ENCODE peak calls at places on chromosomes 16 and 17, in ten cellular contexts. Y is tibial artery, Q is GM12865, K is bronchial epithelial cell, J is WTC11, P is uterus, D is SK-N-SH, R is IMR-90, W is H9, I is dorsolateral prefrontal cortex. N is an unnamed sample.

GRCh38 chr17:33964344-33964979 is 290.6 kb upstream of the CCL2 start:
- DNase-seq in Y (no peak), Q (peak), K (no peak), J (no peak), P (no peak), D (no peak), R (no peak), W (peak), I (no peak), N (no peak)

GRCh38 chr17:76707985-76708807 is 2.6 kb downstream of the MXRA7 start:
- DNase-seq in Y (no peak), Q (no peak), K (no peak), J (peak), P (no peak), D (peak), R (no peak), W (peak), I (peak), N (no peak)

GRCh38 chr17:16286009-16286946 is 67.0 kb downstream of the CENPV start:
- DNase-seq in Y (peak), Q (peak), K (peak), J (no peak), P (peak), D (peak), R (peak), W (peak), I (peak), N (peak)

GRCh38 chr16:86536621-86537020 is 18.4 kb downstream of the MTHFSD start:
- DNase-seq in Y (no peak), Q (no peak), K (no peak), J (no peak), P (no peak), D (no peak), R (no peak), W (no peak), I (no peak), N (no peak)

GRCh38 chr16:50368410-50369132 is at the start of gene BRD7:
- DNase-seq in Y (peak), Q (peak), K (no peak), J (peak), P (peak), D (peak), R (peak), W (peak), I (peak), N (no peak)

GRCh38 chr16:66116163-66116792 is 250.2 kb upstream of the CDH5 start:
- DNase-seq in Y (no peak), Q (no peak), K (peak), J (no peak), P (no peak), D (no peak), R (peak), W (no peak), I (no peak), N (peak)

GRCh38 chr17:48004973-48005372 is 32.6 kb downstream of the COPZ2 start:
- DNase-seq in Y (no peak), Q (no peak), K (no peak), J (no peak), P (no peak), D (no peak), R (no peak), W (no peak), I (no peak), N (no peak)

GRCh38 chr16:85363427-85363826 is 249.7 kb upstream of the GSE1 start:
- DNase-seq in Y (no peak), Q (no peak), K (no peak), J (no peak), P (no peak), D (no peak), R (no peak), W (no peak), I (no peak), N (no peak)

GRCh38 chr17:58305626-58306025 is 23.0 kb downstream of the TSPOAP1 start:
- DNase-seq in Y (no peak), Q (no peak), K (no peak), J (no peak), P (no peak), D (no peak), R (no peak), W (peak), I (no peak), N (no peak)

GRCh38 chr17:4715071-4715749 is 4.8 kb downstream of the ARRB2 start:
- DNase-seq in Y (no peak), Q (no peak), K (no peak), J (no peak), P (no peak), D (no peak), R (no peak), W (no peak), I (no peak), N (no peak)

GRCh38 chr17:76414334-76415295 is 30.2 kb downstream of the SPHK1 start:
- DNase-seq in Y (peak), Q (no peak), K (no peak), J (no peak), P (peak), D (peak), R (peak), W (no peak), I (peak), N (peak)

GRCh38 chr16:31377210-31377903 is 15.8 kb upstream of the ITGAD start:
- DNase-seq in Y (no peak), Q (no peak), K (no peak), J (no peak), P (no peak), D (no peak), R (no peak), W (no peak), I (no peak), N (no peak)

GRCh38 chr16:31876955-31877828 is 3.6 kb downstream of the ZNF267 start:
- DNase-seq in Y (no peak), Q (peak), K (peak), J (no peak), P (no peak), D (no peak), R (peak), W (no peak), I (no peak), N (peak)

GRCh38 chr17:70295329-70295728 is 126.0 kb downstream of the KCNJ2 start:
- DNase-seq in Y (no peak), Q (no peak), K (no peak), J (no peak), P (no peak), D (no peak), R (no peak), W (no peak), I (no peak), N (no peak)

GRCh38 chr16:67672739-67673662 is 6.4 kb downstream of the C16orf86 start:
- DNase-seq in Y (no peak), Q (peak), K (peak), J (peak), P (no peak), D (peak), R (peak), W (peak), I (peak), N (peak)

GRCh38 chr17:67390646-67391480 is 13.8 kb downstream of the PITPNC1 start:
- DNase-seq in Y (peak), Q (peak), K (peak), J (no peak), P (no peak), D (no peak), R (peak), W (no peak), I (peak), N (peak)

GRCh38 chr17:67717192-67717623 is 528 bp upstream of the NOL11 start:
- DNase-seq in Y (no peak), Q (no peak), K (no peak), J (no peak), P (no peak), D (no peak), R (no peak), W (no peak), I (no peak), N (no peak)

GRCh38 chr17:7436556-7437368 is 1.5 kb downstream of the TMEM102 start:
- DNase-seq in Y (peak), Q (peak), K (peak), J (peak), P (peak), D (peak), R (peak), W (peak), I (peak), N (peak)

GRCh38 chr16:49280022-49280741 is 1.5 kb downstream of the CBLN1 start:
- DNase-seq in Y (no peak), Q (no peak), K (no peak), J (peak), P (no peak), D (peak), R (no peak), W (peak), I (no peak), N (no peak)

GRCh38 chr17:8803531-8804416 is 4.6 kb upstream of the MFSD6L start:
- DNase-seq in Y (no peak), Q (peak), K (no peak), J (peak), P (no peak), D (no peak), R (no peak), W (peak), I (no peak), N (no peak)

GRCh38 chr17:21288581-21289017 is 4.1 kb downstream of the MAP2K3 start:
- DNase-seq in Y (no peak), Q (peak), K (peak), J (no peak), P (no peak), D (no peak), R (no peak), W (no peak), I (no peak), N (no peak)
- TF ChIP-seq CTCF in Y (no peak), Q (peak), K (no peak), J (no peak), P (no peak), D (no peak), R (no peak), W (no peak), I (no peak), N (peak)

GRCh38 chr17:80861892-80862291 is 129.7 kb upstream of the CHMP6 start:
- DNase-seq in Y (no peak), Q (no peak), K (peak), J (no peak), P (no peak), D (peak), R (peak), W (peak), I (peak), N (no peak)
- TF ChIP-seq CTCF in Y (peak), Q (no peak), K (peak), J (no peak), P (peak), D (peak), R (peak), W (peak), I (peak), N (peak)

GRCh38 chr17:73325527-73325842 is 13.7 kb upstream of the CDC42EP4 start:
- DNase-seq in Y (peak), Q (no peak), K (no peak), J (no peak), P (peak), D (no peak), R (peak), W (no peak), I (no peak), N (peak)
- TF ChIP-seq CTCF in Y (peak), Q (no peak), K (no peak), J (no peak), P (peak), D (no peak), R (no peak), W (no peak), I (no peak), N (no peak)

DNA sequence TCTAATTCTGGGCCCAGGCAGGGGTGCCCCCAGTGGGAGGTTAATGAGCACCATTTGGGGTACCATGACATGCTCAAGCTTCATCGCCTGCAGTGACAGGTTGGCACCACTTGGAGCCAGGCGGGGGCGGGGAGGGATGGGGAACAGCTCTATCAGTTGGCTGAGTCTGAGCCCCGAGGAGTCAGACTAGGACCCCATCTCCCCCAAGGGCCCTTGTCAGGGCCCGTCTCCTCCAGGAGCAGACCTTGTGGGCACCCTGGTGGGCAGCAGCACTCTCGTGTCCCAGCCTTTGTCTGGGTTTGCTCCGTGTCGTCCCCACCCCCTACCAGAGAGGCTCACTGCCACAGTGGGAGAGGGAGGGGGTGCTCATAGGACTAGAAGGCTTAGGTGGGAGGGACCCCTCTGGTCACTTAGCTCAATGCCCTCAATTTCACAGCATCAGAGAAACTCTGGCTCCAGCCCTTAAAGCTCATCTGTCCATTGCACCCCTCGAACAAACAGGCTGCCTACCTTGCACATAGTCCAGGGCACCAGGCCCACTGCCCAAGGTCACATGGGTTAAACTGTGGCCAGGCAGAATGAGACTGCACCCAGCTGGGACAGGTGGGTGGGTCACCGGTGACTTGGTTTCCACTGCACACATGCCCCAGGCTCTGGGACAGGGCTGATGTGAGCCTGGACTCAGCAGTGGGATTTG is 4.1 kb downstream of the PPP1R9B start:
- DNase-seq in Y (no peak), Q (no peak), K (no peak), J (no peak), P (no peak), D (no peak), R (no peak), W (no peak), I (no peak), N (no peak)
- TF ChIP-seq CTCF in Y (no peak), Q (peak), K (peak), J (no peak), P (no peak), D (peak), R (no peak), W (no peak), I (no peak), N (peak)

GRCh38 chr17:12898110-12898509 is 108.8 kb downstream of the ARHGAP44 start:
- DNase-seq in Y (no peak), Q (no peak), K (no peak), J (no peak), P (no peak), D (no peak), R (no peak), W (no peak), I (no peak), N (no peak)

GRCh38 chr17:12896386-12896785 is 107.1 kb downstream of the ARHGAP44 start:
- DNase-seq in Y (no peak), Q (no peak), K (no peak), J (no peak), P (no peak), D (no peak), R (peak), W (peak), I (no peak), N (no peak)

GRCh38 chr17:12902046-12902445 is 112.7 kb downstream of the ARHGAP44 start:
- DNase-seq in Y (no peak), Q (no peak), K (no peak), J (no peak), P (no peak), D (no peak), R (no peak), W (no peak), I (no peak), N (no peak)

GRCh38 chr17:12899604-12900003 is 110.3 kb downstream of the ARHGAP44 start:
- DNase-seq in Y (no peak), Q (no peak), K (no peak), J (no peak), P (no peak), D (no peak), R (no peak), W (no peak), I (no peak), N (no peak)

DNA sequence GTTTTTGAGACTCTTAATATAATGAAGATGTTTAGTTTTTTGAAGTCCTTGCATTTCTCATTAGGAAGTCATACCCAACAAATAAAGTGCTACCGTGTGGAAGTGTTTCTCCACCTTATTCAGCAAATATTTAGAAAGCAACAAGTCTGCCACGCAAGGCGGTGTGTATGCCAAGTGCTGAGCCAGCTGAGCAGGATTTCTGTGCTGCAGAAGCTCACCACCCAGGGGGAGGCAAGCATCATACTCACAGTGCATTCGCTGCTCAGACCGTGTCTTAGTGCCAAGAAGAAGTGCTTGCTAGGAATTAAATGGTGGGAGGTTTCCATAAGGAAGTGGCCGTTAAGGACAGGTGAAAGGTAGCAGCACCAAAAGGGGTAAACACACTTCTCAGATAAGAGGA is 111.2 kb downstream of the ARHGAP44 start:
- DNase-seq in Y (no peak), Q (no peak), K (no peak), J (no peak), P (no peak), D (no peak), R (no peak), W (no peak), I (no peak), N (no peak)
- TF ChIP-seq CTCF in Y (no peak), Q (no peak), K (no peak), J (no peak), P (no peak), D (no peak), R (no peak), W (no peak), I (no peak), N (no peak)

DNA sequence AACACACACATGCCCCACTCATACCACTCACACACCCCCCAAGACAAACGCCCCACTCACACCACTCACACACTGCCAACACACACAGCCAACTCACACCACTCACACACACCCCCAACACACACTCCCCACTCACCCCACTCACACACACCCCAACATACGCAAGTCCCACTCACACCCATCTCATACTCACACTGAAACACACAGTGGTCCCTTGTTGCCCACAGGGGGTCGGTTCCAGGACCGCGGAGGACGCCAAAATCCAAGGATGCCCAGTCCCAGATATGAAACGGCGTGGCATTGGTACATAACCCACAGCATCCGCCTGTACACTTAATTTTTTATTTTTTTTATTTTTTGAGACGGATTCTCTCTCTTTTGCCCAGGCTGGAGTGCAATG is 20.9 kb downstream of the RNF213 start:
- DNase-seq in Y (no peak), Q (no peak), K (no peak), J (no peak), P (no peak), D (peak), R (no peak), W (no peak), I (no peak), N (no peak)
- TF ChIP-seq CTCF in Y (no peak), Q (no peak), K (no peak), J (no peak), P (no peak), D (no peak), R (no peak), W (no peak), I (no peak), N (no peak)

DNA sequence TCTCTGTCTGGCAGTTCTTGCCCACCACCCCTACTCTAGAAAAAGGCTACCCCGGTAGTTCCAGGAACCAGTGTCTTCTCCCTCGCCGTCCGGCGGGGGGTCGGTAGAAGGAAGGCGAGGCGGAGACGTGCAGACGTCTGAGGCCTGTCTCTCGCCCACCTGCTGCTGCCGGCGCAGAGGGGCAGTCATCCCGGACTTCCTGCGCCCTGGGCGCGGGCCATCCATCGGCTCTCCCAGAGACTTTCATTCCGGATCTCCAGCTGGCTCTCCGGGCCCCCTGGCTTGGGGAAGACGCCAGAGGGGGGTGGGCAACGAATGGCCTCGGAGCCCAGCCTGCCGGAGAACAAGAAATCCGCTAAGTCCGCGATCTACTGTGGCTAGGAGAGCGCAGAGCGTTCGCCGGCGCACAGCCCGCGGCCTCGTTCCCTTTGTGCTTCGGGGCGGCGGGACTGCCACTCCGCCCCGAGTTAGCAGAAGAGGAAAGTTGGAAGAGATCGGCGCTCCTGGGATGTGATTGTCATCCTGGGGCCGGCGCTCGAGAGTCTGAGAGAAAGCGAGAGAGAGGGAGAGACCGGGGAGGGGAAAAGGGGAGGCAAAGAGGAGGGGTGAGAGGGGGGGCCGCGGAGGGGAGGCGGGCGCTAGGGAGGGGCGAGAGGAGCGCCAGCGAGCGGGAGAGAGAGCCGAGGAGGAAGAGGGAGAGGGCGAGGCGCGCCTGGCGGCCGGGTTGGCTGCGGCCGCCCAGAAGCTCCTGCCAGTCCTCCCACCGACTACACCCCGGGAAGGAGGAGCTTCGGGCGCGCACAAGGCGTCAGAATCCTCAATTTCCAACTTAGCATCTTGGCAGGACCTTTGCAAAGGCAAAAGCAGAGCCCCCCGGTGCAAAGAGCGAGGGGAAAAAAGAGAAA is at the start of gene IRX5:
- DNase-seq in Y (peak), Q (peak), K (peak), J (peak), P (peak), D (peak), R (peak), W (peak), I (peak), N (peak)
- TF ChIP-seq CTCF in Y (peak), Q (no peak), K (no peak), J (no peak), P (no peak), D (no peak), R (peak), W (peak), I (peak), N (peak)

GRCh38 chr17:22514767-22515320 is 822.5 kb downstream of the KCNJ18 start:
- DNase-seq in Y (no peak), Q (no peak), K (no peak), J (no peak), P (no peak), D (no peak), R (no peak), W (no peak), I (no peak), N (no peak)

GRCh38 chr17:22515599-22515998 is 823.3 kb downstream of the KCNJ18 start:
- DNase-seq in Y (no peak), Q (no peak), K (no peak), J (no peak), P (no peak), D (no peak), R (no peak), W (no peak), I (no peak), N (no peak)

GRCh38 chr17:22516861-22517636 is 824.7 kb downstream of the KCNJ18 start:
- DNase-seq in Y (no peak), Q (no peak), K (no peak), J (no peak), P (no peak), D (no peak), R (no peak), W (no peak), I (no peak), N (no peak)

GRCh38 chr17:22518185-22518584 is 825.9 kb downstream of the KCNJ18 start:
- DNase-seq in Y (no peak), Q (no peak), K (no peak), J (no peak), P (no peak), D (no peak), R (no peak), W (no peak), I (no peak), N (no peak)

GRCh38 chr17:22517716-22518115 is 825.4 kb downstream of the KCNJ18 start:
- DNase-seq in Y (no peak), Q (no peak), K (no peak), J (no peak), P (no peak), D (no peak), R (no peak), W (no peak), I (no peak), N (no peak)
- TF ChIP-seq CTCF in Y (no peak), Q (no peak), K (no peak), J (no peak), P (no peak), D (peak), R (no peak), W (no peak), I (no peak), N (peak)